ENCODE peak calls at places on chromosomes 7 and 10, in eight cellular contexts. One of them, this sample, is unnamed.
A peak's percentile ranks its signal among the peaks of the same experiment; 100 is the strongest.

GRCh38 chr7:8109196-8110022 is 140.8 kb downstream of the GLCCI1 start:
- DNase-seq in astrocyte of the hippocampus: peak; percentile 73
- DNase-seq in stimulated activated naive CD8-positive, alpha-beta T cell treated with anti-CD3 and anti-CD28 coated beads, Interleukin-15, Interleukin-2, amounts not matched to agents 100 U/mL and 50 U/mL, for 24 hours: no peak
- DNase-seq in GM19239: no peak
- DNase-seq in cardiac fibroblast: peak; percentile 21
- DNase-seq in IMR-90: peak; percentile 52
- DNase-seq in activated CD8-positive, alpha-beta memory T cell treated with anti-CD3 and anti-CD28 coated beads, Interleukin-2, amount 50 U/mL, for 48 hours: no peak
- DNase-seq in ACHN: peak; percentile 65
- DNase-seq in this sample: peak; percentile 7

GRCh38 chr10:3319811-3320226 is 147.2 kb upstream of the PITRM1 start:
- DNase-seq in astrocyte of the hippocampus: no peak
- DNase-seq in stimulated activated naive CD8-positive, alpha-beta T cell treated with anti-CD3 and anti-CD28 coated beads, Interleukin-15, Interleukin-2, amounts not matched to agents 100 U/mL and 50 U/mL, for 24 hours: no peak
- DNase-seq in GM19239: no peak
- DNase-seq in cardiac fibroblast: no peak
- DNase-seq in IMR-90: no peak
- DNase-seq in activated CD8-positive, alpha-beta memory T cell treated with anti-CD3 and anti-CD28 coated beads, Interleukin-2, amount 50 U/mL, for 48 hours: no peak
- DNase-seq in ACHN: no peak
- DNase-seq in this sample: no peak

GRCh38 chr7:28017372-28017771 is 163.2 kb downstream of the JAZF1 start:
- DNase-seq in astrocyte of the hippocampus: no peak
- DNase-seq in stimulated activated naive CD8-positive, alpha-beta T cell treated with anti-CD3 and anti-CD28 coated beads, Interleukin-15, Interleukin-2, amounts not matched to agents 100 U/mL and 50 U/mL, for 24 hours: no peak
- DNase-seq in GM19239: no peak
- DNase-seq in cardiac fibroblast: peak; percentile 38
- DNase-seq in IMR-90: peak; percentile 55
- DNase-seq in activated CD8-positive, alpha-beta memory T cell treated with anti-CD3 and anti-CD28 coated beads, Interleukin-2, amount 50 U/mL, for 48 hours: no peak
- DNase-seq in ACHN: peak; percentile 73
- DNase-seq in this sample: no peak

GRCh38 chr7:34128762-34129161 is 223.4 kb downstream of the BMPER start:
- DNase-seq in astrocyte of the hippocampus: no peak
- DNase-seq in stimulated activated naive CD8-positive, alpha-beta T cell treated with anti-CD3 and anti-CD28 coated beads, Interleukin-15, Interleukin-2, amounts not matched to agents 100 U/mL and 50 U/mL, for 24 hours: no peak
- DNase-seq in GM19239: no peak
- DNase-seq in cardiac fibroblast: peak; percentile 87
- DNase-seq in IMR-90: peak; percentile 61
- DNase-seq in activated CD8-positive, alpha-beta memory T cell treated with anti-CD3 and anti-CD28 coated beads, Interleukin-2, amount 50 U/mL, for 48 hours: no peak
- DNase-seq in ACHN: no peak
- DNase-seq in this sample: peak; percentile 75

GRCh38 chr10:50260791-50261281 is 9.5 kb upstream of the ASAH2 start:
- DNase-seq in astrocyte of the hippocampus: peak; percentile 7
- DNase-seq in stimulated activated naive CD8-positive, alpha-beta T cell treated with anti-CD3 and anti-CD28 coated beads, Interleukin-15, Interleukin-2, amounts not matched to agents 100 U/mL and 50 U/mL, for 24 hours: no peak
- DNase-seq in GM19239: peak; percentile 46
- DNase-seq in cardiac fibroblast: peak; percentile 3
- DNase-seq in IMR-90: peak; percentile 11
- DNase-seq in activated CD8-positive, alpha-beta memory T cell treated with anti-CD3 and anti-CD28 coated beads, Interleukin-2, amount 50 U/mL, for 48 hours: no peak
- DNase-seq in ACHN: no peak
- DNase-seq in this sample: no peak

GRCh38 chr7:44264221-44264956 is 61.0 kb downstream of the CAMK2B start:
- DNase-seq in astrocyte of the hippocampus: no peak
- DNase-seq in stimulated activated naive CD8-positive, alpha-beta T cell treated with anti-CD3 and anti-CD28 coated beads, Interleukin-15, Interleukin-2, amounts not matched to agents 100 U/mL and 50 U/mL, for 24 hours: no peak
- DNase-seq in GM19239: no peak
- DNase-seq in cardiac fibroblast: no peak
- DNase-seq in IMR-90: no peak
- DNase-seq in activated CD8-positive, alpha-beta memory T cell treated with anti-CD3 and anti-CD28 coated beads, Interleukin-2, amount 50 U/mL, for 48 hours: no peak
- DNase-seq in ACHN: no peak
- DNase-seq in this sample: no peak

GRCh38 chr7:155066417-155066950 is 3.6 kb upstream of the HTR5A start:
- DNase-seq in astrocyte of the hippocampus: peak; percentile 69
- DNase-seq in stimulated activated naive CD8-positive, alpha-beta T cell treated with anti-CD3 and anti-CD28 coated beads, Interleukin-15, Interleukin-2, amounts not matched to agents 100 U/mL and 50 U/mL, for 24 hours: no peak
- DNase-seq in GM19239: no peak
- DNase-seq in cardiac fibroblast: peak; percentile 73
- DNase-seq in IMR-90: peak; percentile 79
- DNase-seq in activated CD8-positive, alpha-beta memory T cell treated with anti-CD3 and anti-CD28 coated beads, Interleukin-2, amount 50 U/mL, for 48 hours: no peak
- DNase-seq in ACHN: peak; percentile 88
- DNase-seq in this sample: peak; percentile 75

GRCh38 chr10:904403-904802 is 27.1 kb downstream of the LARP4B start:
- DNase-seq in astrocyte of the hippocampus: no peak
- DNase-seq in stimulated activated naive CD8-positive, alpha-beta T cell treated with anti-CD3 and anti-CD28 coated beads, Interleukin-15, Interleukin-2, amounts not matched to agents 100 U/mL and 50 U/mL, for 24 hours: no peak
- DNase-seq in GM19239: no peak
- DNase-seq in cardiac fibroblast: no peak
- DNase-seq in IMR-90: no peak
- DNase-seq in activated CD8-positive, alpha-beta memory T cell treated with anti-CD3 and anti-CD28 coated beads, Interleukin-2, amount 50 U/mL, for 48 hours: no peak
- DNase-seq in ACHN: no peak
- DNase-seq in this sample: no peak

GRCh38 chr7:123220396-123220795 is 20.6 kb upstream of the SLC13A1 start:
- DNase-seq in astrocyte of the hippocampus: peak; percentile 47
- DNase-seq in stimulated activated naive CD8-positive, alpha-beta T cell treated with anti-CD3 and anti-CD28 coated beads, Interleukin-15, Interleukin-2, amounts not matched to agents 100 U/mL and 50 U/mL, for 24 hours: no peak
- DNase-seq in GM19239: no peak
- DNase-seq in cardiac fibroblast: peak; percentile 82
- DNase-seq in IMR-90: no peak
- DNase-seq in activated CD8-positive, alpha-beta memory T cell treated with anti-CD3 and anti-CD28 coated beads, Interleukin-2, amount 50 U/mL, for 48 hours: no peak
- DNase-seq in ACHN: no peak
- DNase-seq in this sample: peak; percentile 7

GRCh38 chr10:89522463-89522862 is 12.9 kb downstream of the SLC16A12 start:
- DNase-seq in astrocyte of the hippocampus: no peak
- DNase-seq in stimulated activated naive CD8-positive, alpha-beta T cell treated with anti-CD3 and anti-CD28 coated beads, Interleukin-15, Interleukin-2, amounts not matched to agents 100 U/mL and 50 U/mL, for 24 hours: no peak
- DNase-seq in GM19239: no peak
- DNase-seq in cardiac fibroblast: peak; percentile 69
- DNase-seq in IMR-90: peak; percentile 53
- DNase-seq in activated CD8-positive, alpha-beta memory T cell treated with anti-CD3 and anti-CD28 coated beads, Interleukin-2, amount 50 U/mL, for 48 hours: no peak
- DNase-seq in ACHN: no peak
- DNase-seq in this sample: no peak

GRCh38 chr7:3482147-3482921 is 181.3 kb downstream of the SDK1 start:
- DNase-seq in astrocyte of the hippocampus: peak; percentile 61
- DNase-seq in stimulated activated naive CD8-positive, alpha-beta T cell treated with anti-CD3 and anti-CD28 coated beads, Interleukin-15, Interleukin-2, amounts not matched to agents 100 U/mL and 50 U/mL, for 24 hours: no peak
- DNase-seq in GM19239: no peak
- DNase-seq in cardiac fibroblast: peak; percentile 77
- DNase-seq in IMR-90: peak; percentile 35
- DNase-seq in activated CD8-positive, alpha-beta memory T cell treated with anti-CD3 and anti-CD28 coated beads, Interleukin-2, amount 50 U/mL, for 48 hours: no peak
- DNase-seq in ACHN: peak; percentile 69
- DNase-seq in this sample: no peak

GRCh38 chr10:63250032-63250431 is 116.9 kb downstream of the NRBF2 start:
- DNase-seq in astrocyte of the hippocampus: no peak
- DNase-seq in stimulated activated naive CD8-positive, alpha-beta T cell treated with anti-CD3 and anti-CD28 coated beads, Interleukin-15, Interleukin-2, amounts not matched to agents 100 U/mL and 50 U/mL, for 24 hours: no peak
- DNase-seq in GM19239: no peak
- DNase-seq in cardiac fibroblast: no peak
- DNase-seq in IMR-90: no peak
- DNase-seq in activated CD8-positive, alpha-beta memory T cell treated with anti-CD3 and anti-CD28 coated beads, Interleukin-2, amount 50 U/mL, for 48 hours: no peak
- DNase-seq in ACHN: no peak
- DNase-seq in this sample: no peak

GRCh38 chr10:123509338-123509737 is 156.8 kb upstream of the GPR26 start:
- DNase-seq in astrocyte of the hippocampus: no peak
- DNase-seq in stimulated activated naive CD8-positive, alpha-beta T cell treated with anti-CD3 and anti-CD28 coated beads, Interleukin-15, Interleukin-2, amounts not matched to agents 100 U/mL and 50 U/mL, for 24 hours: no peak
- DNase-seq in GM19239: no peak
- DNase-seq in cardiac fibroblast: no peak
- DNase-seq in IMR-90: no peak
- DNase-seq in activated CD8-positive, alpha-beta memory T cell treated with anti-CD3 and anti-CD28 coated beads, Interleukin-2, amount 50 U/mL, for 48 hours: no peak
- DNase-seq in ACHN: no peak
- DNase-seq in this sample: no peak

GRCh38 chr7:95828824-95829428 is 56.6 kb downstream of the DYNC1I1 start:
- DNase-seq in astrocyte of the hippocampus: peak; percentile 11
- DNase-seq in stimulated activated naive CD8-positive, alpha-beta T cell treated with anti-CD3 and anti-CD28 coated beads, Interleukin-15, Interleukin-2, amounts not matched to agents 100 U/mL and 50 U/mL, for 24 hours: no peak
- DNase-seq in GM19239: no peak
- DNase-seq in cardiac fibroblast: no peak
- DNase-seq in IMR-90: no peak
- DNase-seq in activated CD8-positive, alpha-beta memory T cell treated with anti-CD3 and anti-CD28 coated beads, Interleukin-2, amount 50 U/mL, for 48 hours: no peak
- DNase-seq in ACHN: no peak
- DNase-seq in this sample: no peak

This sample was measured in skeletal muscle cell.